ENCODE peak calls at places on chromosomes 12 and 14, in ten cellular contexts. One of them, this sample, is unnamed.

GRCh38 chr12:57759360-57759980 is 4.6 kb downstream of the MARCHF9 start:
- DNase-seq in A549: peak
- DNase-seq in left lung: no peak
- DNase-seq in upper lobe of right lung: no peak
- DNase-seq in PC-9: no peak
- DNase-seq in HCT116: no peak
- DNase-seq in HFF-Myc: no peak
- DNase-seq in astrocyte: no peak
- DNase-seq in stomach: no peak
- DNase-seq in GM06990: no peak
- DNase-seq in this sample: no peak

GRCh38 chr12:32240833-32241232 is 134.2 kb downstream of the BICD1 start:
- DNase-seq in stomach: no peak
- DNase-seq in A549: no peak
- DNase-seq in GM06990: no peak
- DNase-seq in astrocyte: peak
- DNase-seq in HFF-Myc: no peak
- DNase-seq in PC-9: no peak
- DNase-seq in HCT116: no peak
- DNase-seq in left lung: no peak
- DNase-seq in upper lobe of right lung: no peak
- DNase-seq in this sample: peak

GRCh38 chr12:94244165-94245133 is 96.1 kb downstream of the PLXNC1 start:
- DNase-seq in HFF-Myc: no peak
- DNase-seq in PC-9: no peak
- DNase-seq in A549: no peak
- DNase-seq in stomach: peak
- DNase-seq in HCT116: no peak
- DNase-seq in GM06990: peak
- DNase-seq in astrocyte: no peak
- DNase-seq in upper lobe of right lung: peak
- DNase-seq in left lung: peak
- DNase-seq in this sample: no peak

GRCh38 chr14:24196071-24197061 is 1.1 kb upstream of the TM9SF1 start:
- DNase-seq in upper lobe of right lung: no peak
- DNase-seq in HCT116: no peak
- DNase-seq in stomach: no peak
- DNase-seq in A549: peak
- DNase-seq in astrocyte: peak
- DNase-seq in HFF-Myc: no peak
- DNase-seq in PC-9: no peak
- DNase-seq in left lung: no peak
- DNase-seq in GM06990: no peak
- DNase-seq in this sample: peak

GRCh38 chr12:28191018-28191595 is 851 bp downstream of the CCDC91 start:
- DNase-seq in HFF-Myc: peak
- DNase-seq in HCT116: no peak
- DNase-seq in GM06990: no peak
- DNase-seq in stomach: no peak
- DNase-seq in astrocyte: peak
- DNase-seq in left lung: peak
- DNase-seq in PC-9: peak
- DNase-seq in upper lobe of right lung: no peak
- DNase-seq in A549: no peak
- DNase-seq in this sample: peak

GRCh38 chr12:79409562-79409961 is 281.2 kb downstream of the PAWR start:
- DNase-seq in HFF-Myc: peak
- DNase-seq in astrocyte: peak
- DNase-seq in upper lobe of right lung: no peak
- DNase-seq in PC-9: no peak
- DNase-seq in left lung: no peak
- DNase-seq in A549: no peak
- DNase-seq in HCT116: no peak
- DNase-seq in GM06990: no peak
- DNase-seq in stomach: no peak
- DNase-seq in this sample: peak

GRCh38 chr12:93098077-93098476 is 169.0 kb upstream of the EEA1 start:
- DNase-seq in upper lobe of right lung: peak
- DNase-seq in GM06990: peak
- DNase-seq in HFF-Myc: no peak
- DNase-seq in HCT116: peak
- DNase-seq in left lung: peak
- DNase-seq in astrocyte: no peak
- DNase-seq in PC-9: no peak
- DNase-seq in A549: peak
- DNase-seq in stomach: peak
- DNase-seq in this sample: no peak

GRCh38 chr12:113239288-113239771 is 18.1 kb downstream of the TPCN1 start:
- DNase-seq in GM06990: no peak
- DNase-seq in PC-9: peak
- DNase-seq in left lung: peak
- DNase-seq in stomach: no peak
- DNase-seq in HCT116: no peak
- DNase-seq in upper lobe of right lung: no peak
- DNase-seq in HFF-Myc: no peak
- DNase-seq in astrocyte: no peak
- DNase-seq in A549: no peak
- DNase-seq in this sample: no peak

GRCh38 chr14:24042733-24043132 is 9.1 kb upstream of the CARMIL3 start:
- DNase-seq in astrocyte: no peak
- DNase-seq in left lung: no peak
- DNase-seq in HFF-Myc: no peak
- DNase-seq in stomach: no peak
- DNase-seq in upper lobe of right lung: no peak
- DNase-seq in GM06990: no peak
- DNase-seq in A549: no peak
- DNase-seq in PC-9: no peak
- DNase-seq in HCT116: no peak
- DNase-seq in this sample: no peak

GRCh38 chr12:111642681-111643427 is 42.9 kb downstream of the BRAP start:
- DNase-seq in astrocyte: no peak
- DNase-seq in HCT116: no peak
- DNase-seq in stomach: no peak
- DNase-seq in A549: no peak
- DNase-seq in upper lobe of right lung: no peak
- DNase-seq in GM06990: no peak
- DNase-seq in PC-9: no peak
- DNase-seq in left lung: no peak
- DNase-seq in HFF-Myc: no peak
- DNase-seq in this sample: no peak

GRCh38 chr14:68977137-68977740 is 1.9 kb downstream of the ACTN1 start:
- DNase-seq in upper lobe of right lung: no peak
- DNase-seq in astrocyte: no peak
- DNase-seq in A549: no peak
- DNase-seq in HCT116: no peak
- DNase-seq in stomach: no peak
- DNase-seq in HFF-Myc: no peak
- DNase-seq in PC-9: no peak
- DNase-seq in GM06990: no peak
- DNase-seq in left lung: no peak
- DNase-seq in this sample: no peak

GRCh38 chr12:92827836-92828431 is 101.2 kb downstream of the EEA1 start:
- DNase-seq in stomach: no peak
- DNase-seq in astrocyte: peak
- DNase-seq in upper lobe of right lung: no peak
- DNase-seq in PC-9: no peak
- DNase-seq in GM06990: peak
- DNase-seq in left lung: no peak
- DNase-seq in HFF-Myc: peak
- DNase-seq in HCT116: peak
- DNase-seq in A549: peak
- DNase-seq in this sample: peak

GRCh38 chr12:56193025-56193578 is 3.8 kb upstream of the SMARCC2 start:
- DNase-seq in GM06990: peak
- DNase-seq in HCT116: peak
- DNase-seq in stomach: peak
- DNase-seq in astrocyte: peak
- DNase-seq in upper lobe of right lung: no peak
- DNase-seq in PC-9: peak
- DNase-seq in left lung: peak
- DNase-seq in HFF-Myc: peak
- DNase-seq in A549: peak
- DNase-seq in this sample: peak

GRCh38 chr12:46364777-46365580 is 7.6 kb downstream of the SLC38A2 start:
- DNase-seq in GM06990: no peak
- DNase-seq in left lung: no peak
- DNase-seq in HFF-Myc: no peak
- DNase-seq in stomach: peak
- DNase-seq in upper lobe of right lung: no peak
- DNase-seq in A549: peak
- DNase-seq in PC-9: peak
- DNase-seq in HCT116: no peak
- DNase-seq in astrocyte: peak
- DNase-seq in this sample: peak

GRCh38 chr12:46361667-46362034 is 10.9 kb downstream of the SLC38A2 start:
- DNase-seq in HFF-Myc: no peak
- DNase-seq in stomach: no peak
- DNase-seq in HCT116: no peak
- DNase-seq in A549: no peak
- DNase-seq in PC-9: no peak
- DNase-seq in left lung: no peak
- DNase-seq in upper lobe of right lung: no peak
- DNase-seq in astrocyte: no peak
- DNase-seq in GM06990: no peak
- DNase-seq in this sample: peak

GRCh38 chr12:46363582-46364299 is 8.8 kb downstream of the SLC38A2 start:
- DNase-seq in GM06990: no peak
- DNase-seq in PC-9: no peak
- DNase-seq in stomach: no peak
- DNase-seq in HFF-Myc: no peak
- DNase-seq in astrocyte: no peak
- DNase-seq in HCT116: no peak
- DNase-seq in A549: no peak
- DNase-seq in upper lobe of right lung: no peak
- DNase-seq in left lung: no peak
- DNase-seq in this sample: no peak

GRCh38 chr12:46364300-46364696 is 8.3 kb downstream of the SLC38A2 start:
- DNase-seq in A549: no peak
- DNase-seq in HCT116: no peak
- DNase-seq in HFF-Myc: no peak
- DNase-seq in stomach: no peak
- DNase-seq in astrocyte: no peak
- DNase-seq in PC-9: no peak
- DNase-seq in upper lobe of right lung: no peak
- DNase-seq in GM06990: no peak
- DNase-seq in left lung: no peak
- DNase-seq in this sample: no peak

DNA sequence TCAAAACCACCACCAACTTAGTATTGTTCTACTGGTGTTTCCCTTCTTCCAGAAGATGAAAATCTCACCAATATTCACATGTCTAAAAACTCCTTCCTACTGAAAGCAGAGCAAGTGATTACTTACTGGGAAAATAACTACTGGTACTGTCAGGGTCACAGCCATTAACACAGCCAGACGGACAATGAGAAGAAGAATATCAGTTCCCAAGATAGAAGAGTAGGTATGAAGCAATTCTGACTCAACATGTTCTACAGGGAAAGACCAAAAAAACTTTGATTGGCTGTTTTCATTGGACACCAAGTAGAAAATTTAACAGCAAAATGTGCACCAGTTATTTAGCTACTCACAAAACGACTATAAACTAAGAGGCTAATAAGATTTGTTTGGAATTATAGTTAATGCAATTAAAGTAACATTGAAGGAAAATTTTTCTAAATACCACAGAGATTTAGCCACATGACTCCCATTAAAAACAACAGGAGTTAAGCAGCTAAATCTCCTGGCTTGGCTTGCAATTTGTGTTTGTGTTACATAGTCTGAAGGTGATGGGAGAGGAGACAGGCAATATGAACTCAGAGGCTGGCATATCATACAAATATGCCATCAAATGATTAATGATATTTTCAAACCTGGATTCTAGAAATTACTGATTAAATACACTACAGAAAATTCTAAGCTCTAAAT is 9.5 kb downstream of the SLC38A2 start:
- DNase-seq in PC-9: no peak
- DNase-seq in GM06990: no peak
- DNase-seq in HFF-Myc: no peak
- DNase-seq in astrocyte: no peak
- DNase-seq in upper lobe of right lung: no peak
- DNase-seq in left lung: no peak
- DNase-seq in HCT116: no peak
- DNase-seq in A549: no peak
- DNase-seq in stomach: no peak
- DNase-seq in this sample: peak
- H3K4me3 ChIP-seq in PC-9: no peak
- H3K4me3 ChIP-seq in GM06990: no peak
- H3K4me3 ChIP-seq in HFF-Myc: no peak
- H3K4me3 ChIP-seq in astrocyte: no peak
- H3K4me3 ChIP-seq in upper lobe of right lung: peak
- H3K4me3 ChIP-seq in left lung: no peak
- H3K4me3 ChIP-seq in HCT116: no peak
- H3K4me3 ChIP-seq in A549: no peak
- H3K4me3 ChIP-seq in stomach: no peak
- H3K4me3 ChIP-seq in this sample: peak

GRCh38 chr14:95713596-95714371 is at the start of gene TCL1A:
- DNase-seq in HCT116: no peak
- DNase-seq in GM06990: peak
- DNase-seq in upper lobe of right lung: no peak
- DNase-seq in HFF-Myc: no peak
- DNase-seq in stomach: no peak
- DNase-seq in astrocyte: no peak
- DNase-seq in A549: no peak
- DNase-seq in PC-9: no peak
- DNase-seq in left lung: no peak
- DNase-seq in this sample: no peak
- H3K4me3 ChIP-seq in HCT116: no peak
- H3K4me3 ChIP-seq in GM06990: peak
- H3K4me3 ChIP-seq in upper lobe of right lung: no peak
- H3K4me3 ChIP-seq in HFF-Myc: no peak
- H3K4me3 ChIP-seq in stomach: no peak
- H3K4me3 ChIP-seq in astrocyte: no peak
- H3K4me3 ChIP-seq in A549: no peak
- H3K4me3 ChIP-seq in PC-9: no peak
- H3K4me3 ChIP-seq in left lung: no peak
- H3K4me3 ChIP-seq in this sample: no peak

GRCh38 chr14:77032483-77032853 is 4.0 kb upstream of the IRF2BPL start:
- DNase-seq in stomach: no peak
- DNase-seq in upper lobe of right lung: no peak
- DNase-seq in HFF-Myc: no peak
- DNase-seq in PC-9: no peak
- DNase-seq in A549: no peak
- DNase-seq in GM06990: no peak
- DNase-seq in astrocyte: no peak
- DNase-seq in HCT116: no peak
- DNase-seq in left lung: no peak
- DNase-seq in this sample: no peak
- H3K4me3 ChIP-seq in stomach: peak
- H3K4me3 ChIP-seq in upper lobe of right lung: peak
- H3K4me3 ChIP-seq in HFF-Myc: peak
- H3K4me3 ChIP-seq in PC-9: peak
- H3K4me3 ChIP-seq in A549: peak
- H3K4me3 ChIP-seq in GM06990: peak
- H3K4me3 ChIP-seq in astrocyte: peak
- H3K4me3 ChIP-seq in HCT116: no peak
- H3K4me3 ChIP-seq in left lung: peak
- H3K4me3 ChIP-seq in this sample: peak

DNA sequence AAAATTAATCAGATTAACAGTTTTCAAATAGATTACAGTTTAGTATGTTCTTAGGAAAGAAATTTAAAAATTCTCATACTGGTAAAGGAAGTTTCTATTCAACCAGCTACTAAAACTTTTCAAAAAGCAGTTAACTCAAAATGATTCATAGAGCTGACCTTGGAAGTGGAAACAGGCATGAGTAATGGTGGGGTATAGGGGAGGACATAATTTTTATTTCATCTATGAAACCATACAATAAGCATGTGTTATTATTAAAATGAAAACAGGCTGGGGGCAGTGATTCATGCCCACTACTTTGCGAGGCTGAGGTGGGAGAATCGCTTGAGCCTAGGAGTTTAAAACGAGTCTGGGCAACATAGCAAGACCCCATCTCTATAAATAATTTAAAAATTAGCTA is 73.0 kb downstream of the DNAI7 start:
- DNase-seq in A549: no peak
- DNase-seq in upper lobe of right lung: no peak
- DNase-seq in GM06990: no peak
- DNase-seq in PC-9: no peak
- DNase-seq in HCT116: no peak
- DNase-seq in astrocyte: peak
- DNase-seq in stomach: no peak
- DNase-seq in HFF-Myc: no peak
- DNase-seq in left lung: no peak
- DNase-seq in this sample: peak
- H3K4me3 ChIP-seq in A549: no peak
- H3K4me3 ChIP-seq in upper lobe of right lung: no peak
- H3K4me3 ChIP-seq in GM06990: no peak
- H3K4me3 ChIP-seq in PC-9: no peak
- H3K4me3 ChIP-seq in HCT116: no peak
- H3K4me3 ChIP-seq in astrocyte: no peak
- H3K4me3 ChIP-seq in stomach: no peak
- H3K4me3 ChIP-seq in HFF-Myc: no peak
- H3K4me3 ChIP-seq in left lung: no peak
- H3K4me3 ChIP-seq in this sample: no peak